ENCODE peak calls at places on chromosomes 4 and X, in seven cellular contexts. One of them, this sample, is unnamed.

GRCh38 chrX:119880552-119881437 is 9.2 kb downstream of the NDUFA1 start:
- DNase-seq in amniotic stem cell: peak; percentile 3
- DNase-seq in KBM-7: peak; percentile 83
- DNase-seq in NCI-H460: peak; percentile 58
- DNase-seq in astrocyte of the spinal cord: peak; percentile 51
- DNase-seq in EH: peak; percentile 64
- DNase-seq in aorta: no peak
- DNase-seq in this sample: no peak

GRCh38 chrX:10983526-10983925 is 127.6 kb upstream of the HCCS start:
- DNase-seq in astrocyte of the spinal cord: no peak
- DNase-seq in amniotic stem cell: no peak
- DNase-seq in KBM-7: no peak
- DNase-seq in NCI-H460: no peak
- DNase-seq in aorta: no peak
- DNase-seq in EH: no peak
- DNase-seq in this sample: no peak

GRCh38 chr4:182478475-182478874 is 235.3 kb downstream of the TENM3 start:
- DNase-seq in astrocyte of the spinal cord: peak; percentile 65
- DNase-seq in aorta: no peak
- DNase-seq in amniotic stem cell: peak; percentile 58
- DNase-seq in KBM-7: peak; percentile 22
- DNase-seq in NCI-H460: peak; percentile 29
- DNase-seq in EH: peak; percentile 55
- DNase-seq in this sample: no peak

GRCh38 chr4:153684182-153685073 is at the start of gene TLR2:
- DNase-seq in amniotic stem cell: no peak
- DNase-seq in NCI-H460: no peak
- DNase-seq in astrocyte of the spinal cord: no peak
- DNase-seq in EH: peak; percentile 7
- DNase-seq in KBM-7: peak; percentile 79
- DNase-seq in aorta: peak; percentile 91
- DNase-seq in this sample: peak; percentile 86

GRCh38 chr4:2082118-2082517 is 23.0 kb downstream of the NAT8L start:
- DNase-seq in aorta: no peak
- DNase-seq in astrocyte of the spinal cord: no peak
- DNase-seq in KBM-7: no peak
- DNase-seq in EH: no peak
- DNase-seq in NCI-H460: no peak
- DNase-seq in amniotic stem cell: no peak
- DNase-seq in this sample: no peak

GRCh38 chr4:112167790-112168189 is 22.5 kb downstream of the FAM241A start:
- DNase-seq in EH: no peak
- DNase-seq in KBM-7: no peak
- DNase-seq in astrocyte of the spinal cord: no peak
- DNase-seq in NCI-H460: no peak
- DNase-seq in amniotic stem cell: no peak
- DNase-seq in aorta: no peak
- DNase-seq in this sample: no peak

GRCh38 chrX:56802921-56803848 is 74.1 kb downstream of the NBDY start:
- DNase-seq in NCI-H460: peak; percentile 30
- DNase-seq in EH: peak; percentile 51
- DNase-seq in amniotic stem cell: peak; percentile 3
- DNase-seq in astrocyte of the spinal cord: peak; percentile 71
- DNase-seq in KBM-7: no peak
- DNase-seq in aorta: peak; percentile 93
- DNase-seq in this sample: peak; percentile 87

GRCh38 chr4:16667464-16667863 is 231.0 kb downstream of the LDB2 start:
- DNase-seq in NCI-H460: no peak
- DNase-seq in astrocyte of the spinal cord: peak; percentile 80
- DNase-seq in amniotic stem cell: peak; percentile 89
- DNase-seq in KBM-7: no peak
- DNase-seq in aorta: no peak
- DNase-seq in EH: peak; percentile 94
- DNase-seq in this sample: no peak

GRCh38 chr4:161303551-161303950 is 860.2 kb downstream of the FSTL5 start:
- DNase-seq in EH: no peak
- DNase-seq in amniotic stem cell: no peak
- DNase-seq in KBM-7: no peak
- DNase-seq in astrocyte of the spinal cord: no peak
- DNase-seq in aorta: no peak
- DNase-seq in NCI-H460: no peak
- DNase-seq in this sample: no peak

GRCh38 chr4:23368081-23368697 is 521.7 kb downstream of the PPARGC1A start:
- DNase-seq in KBM-7: peak; percentile 3
- DNase-seq in aorta: no peak
- DNase-seq in EH: no peak
- DNase-seq in astrocyte of the spinal cord: no peak
- DNase-seq in NCI-H460: peak; percentile 38
- DNase-seq in amniotic stem cell: no peak
- DNase-seq in this sample: peak; percentile 55

GRCh38 chr4:7324651-7325121 is 110.0 kb downstream of the PSAPL1 start:
- DNase-seq in EH: no peak
- DNase-seq in aorta: peak; percentile 51
- DNase-seq in NCI-H460: no peak
- DNase-seq in astrocyte of the spinal cord: no peak
- DNase-seq in KBM-7: no peak
- DNase-seq in amniotic stem cell: no peak
- DNase-seq in this sample: no peak

GRCh38 chr4:153345011-153345981 is 808 bp downstream of the MND1 start:
- DNase-seq in NCI-H460: no peak
- DNase-seq in astrocyte of the spinal cord: peak; percentile 63
- DNase-seq in KBM-7: peak; percentile 87
- DNase-seq in amniotic stem cell: no peak
- DNase-seq in EH: peak; percentile 69
- DNase-seq in aorta: peak; percentile 77
- DNase-seq in this sample: peak; percentile 74

GRCh38 chr4:174156239-174156826 is 127.1 kb downstream of the FBXO8 start:
- DNase-seq in amniotic stem cell: peak; percentile 33
- DNase-seq in EH: peak; percentile 38
- DNase-seq in KBM-7: peak; percentile 70
- DNase-seq in aorta: no peak
- DNase-seq in astrocyte of the spinal cord: peak; percentile 58
- DNase-seq in NCI-H460: peak; percentile 50
- DNase-seq in this sample: no peak

GRCh38 chrX:153828723-153829548 is 1.4 kb downstream of the PDZD4 start:
- DNase-seq in KBM-7: no peak
- DNase-seq in EH: peak; percentile 64
- DNase-seq in astrocyte of the spinal cord: no peak
- DNase-seq in aorta: peak; percentile 75
- DNase-seq in NCI-H460: no peak
- DNase-seq in amniotic stem cell: no peak
- DNase-seq in this sample: no peak

GRCh38 chr4:88646528-88647280 is 50.9 kb downstream of the NAP1L5 start:
- DNase-seq in NCI-H460: no peak
- DNase-seq in amniotic stem cell: no peak
- DNase-seq in KBM-7: no peak
- DNase-seq in astrocyte of the spinal cord: no peak
- DNase-seq in aorta: no peak
- DNase-seq in EH: no peak
- DNase-seq in this sample: no peak

GRCh38 chr4:187656953-187657352 is 338.6 kb upstream of the ZFP42 start:
- DNase-seq in NCI-H460: no peak
- DNase-seq in astrocyte of the spinal cord: no peak
- DNase-seq in EH: peak; percentile 83
- DNase-seq in KBM-7: no peak
- DNase-seq in amniotic stem cell: no peak
- DNase-seq in aorta: no peak
- DNase-seq in this sample: no peak

GRCh38 chr4:147760695-147761094 is 28.8 kb downstream of the ARHGAP10 start:
- DNase-seq in astrocyte of the spinal cord: no peak
- DNase-seq in aorta: peak; percentile 87
- DNase-seq in EH: peak; percentile 22
- DNase-seq in KBM-7: no peak
- DNase-seq in amniotic stem cell: no peak
- DNase-seq in NCI-H460: no peak
- DNase-seq in this sample: no peak

GRCh38 chrX:18574591-18574990 is 97.3 kb downstream of the RS1 start:
- DNase-seq in NCI-H460: no peak
- DNase-seq in amniotic stem cell: peak; percentile 9
- DNase-seq in aorta: no peak
- DNase-seq in KBM-7: no peak
- DNase-seq in EH: peak; percentile 83
- DNase-seq in astrocyte of the spinal cord: peak; percentile 73
- DNase-seq in this sample: no peak